ENCODE peak calls at places on chromosomes 4 and X, in ten cellular contexts. S is GM12878, G is stomach, Z is upper lobe of left lung, F is K562, C is suprapubic skin, U is transverse colon, M is sigmoid colon, J is ovary, Q is A549. O is an unnamed sample. For H3K9me3, the result is how much of the 10 kb centered on the place peaks cover.

GRCh38 chr4:25425361-25425760 is 48.3 kb downstream of the ANAPC4 start:
- DNase-seq in Z (no peak), F (no peak), J (no peak), C (no peak), S (no peak), G (no peak), Q (no peak), U (no peak), M (no peak), O (no peak)

GRCh38 chr4:86670739-86671138 is 76.6 kb downstream of the PTPN13 start:
- DNase-seq in S (no peak), Q (no peak), U (no peak), Z (no peak), G (no peak), M (no peak), F (no peak), J (no peak), C (no peak), O (no peak)

GRCh38 chr4:99356992-99357391 is 4.4 kb upstream of the ADH1C start:
- DNase-seq in G (no peak), J (no peak), S (no peak), Z (no peak), F (no peak), C (no peak), Q (no peak), M (no peak), U (no peak), O (no peak)

GRCh38 chrX:72100051-72100755 is 31.5 kb downstream of the RTL5 start:
- DNase-seq in Q (no peak), G (no peak), U (no peak), M (no peak), F (no peak), C (no peak), J (no peak), Z (no peak), S (no peak), O (no peak)

GRCh38 chr4:128386761-128387599 is 99.4 kb upstream of the PGRMC2 start:
- DNase-seq in C (peak), F (peak), Q (peak), Z (peak), G (peak), U (peak), J (peak), S (no peak), M (peak), O (peak)

GRCh38 chr4:77092832-77093800 is 17.3 kb upstream of the CCNI start:
- DNase-seq in Z (no peak), Q (no peak), M (no peak), U (no peak), G (no peak), F (no peak), C (no peak), J (no peak), S (no peak), O (no peak)

GRCh38 chr4:7261174-7261573 is 68.8 kb downstream of the SORCS2 start:
- DNase-seq in J (no peak), U (no peak), F (no peak), Q (no peak), Z (no peak), C (no peak), S (no peak), G (no peak), M (no peak), O (no peak)

GRCh38 chrX:131477498-131477897 is 66.4 kb upstream of the OR13H1 start:
- DNase-seq in J (no peak), G (no peak), Z (no peak), U (no peak), F (no peak), S (no peak), Q (no peak), C (no peak), M (no peak), O (no peak)

GRCh38 chr4:57243071-57243470 is 132.9 kb upstream of the IGFBP7 start:
- DNase-seq in J (no peak), U (no peak), C (no peak), S (no peak), M (no peak), F (no peak), Q (no peak), G (no peak), Z (no peak), O (no peak)

GRCh38 chr4:71229477-71230257 is 109.2 kb upstream of the SLC4A4 start:
- DNase-seq in Q (peak), S (no peak), J (no peak), U (peak), M (no peak), C (no peak), Z (no peak), F (peak), G (peak), O (no peak)

GRCh38 chr4:150699599-150699998 is 117.6 kb downstream of the MAB21L2 start:
- DNase-seq in M (no peak), J (no peak), Q (no peak), F (no peak), U (no peak), Z (no peak), G (no peak), C (no peak), S (no peak), O (no peak)

GRCh38 chrX:42976729-42977366 is 198.9 kb upstream of the PPP1R2C start:
- DNase-seq in Z (no peak), S (no peak), Q (no peak), M (no peak), U (no peak), F (peak), C (no peak), J (no peak), G (peak), O (no peak)

GRCh38 chr4:88659061-88659889 is 38.4 kb downstream of the NAP1L5 start:
- DNase-seq in Q (peak), F (peak), G (peak), C (no peak), J (peak), Z (no peak), S (peak), U (peak), M (peak), O (peak)

GRCh38 chr4:100894339-100894870 is 376.6 kb upstream of the EMCN start:
- DNase-seq in S (no peak), C (no peak), J (no peak), F (no peak), M (no peak), G (no peak), Z (no peak), Q (no peak), U (no peak), O (no peak)

GRCh38 chr4:7444314-7444713 is 9.6 kb upstream of the PSAPL1 start:
- DNase-seq in U (no peak), G (no peak), S (no peak), Z (no peak), C (no peak), J (no peak), F (no peak), M (no peak), Q (no peak), O (no peak)

GRCh38 chr4:177380730-177381287 is 61.4 kb downstream of the AGA start:
- DNase-seq in F (peak), M (no peak), U (no peak), G (no peak), Q (peak), C (no peak), Z (peak), S (no peak), J (no peak), O (no peak)

DNA sequence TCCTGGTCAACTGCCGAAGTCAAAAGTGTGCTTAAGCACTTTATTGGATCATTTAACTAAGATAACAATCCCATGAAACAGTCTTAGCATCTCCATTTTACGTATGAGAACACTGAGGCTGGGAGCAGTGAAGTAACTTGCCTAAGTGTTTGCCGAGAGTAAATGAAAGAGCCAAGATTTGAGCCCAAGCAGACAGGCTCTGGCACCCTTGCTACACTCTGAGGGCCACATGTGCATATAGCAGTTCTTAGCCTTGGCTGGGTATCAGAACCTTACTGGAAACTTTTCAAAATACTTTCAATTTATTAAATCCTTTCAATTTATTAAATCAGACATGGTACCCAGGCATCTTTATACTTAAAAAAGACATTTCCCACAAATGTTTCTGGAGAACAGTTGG is 225.9 kb downstream of the NR3C2 start:
- DNase-seq in C (no peak), G (no peak), F (no peak), S (no peak), U (no peak), M (no peak), J (no peak), Z (no peak), Q (no peak), O (no peak)
- H3K27ac ChIP-seq in C (no peak), G (peak), F (no peak), S (no peak), U (peak), M (peak), J (no peak), Z (no peak), Q (no peak), O (no peak)

GRCh38 chr4:8739357-8739756 is 132.3 kb downstream of the HMX1 start:
- DNase-seq in C (no peak), F (no peak), S (no peak), J (no peak), U (no peak), G (no peak), M (peak), Z (no peak), Q (no peak), O (no peak)

GRCh38 chr4:8742546-8742945 is 129.1 kb downstream of the HMX1 start:
- DNase-seq in Q (no peak), G (no peak), S (no peak), F (no peak), C (no peak), M (peak), U (no peak), Z (no peak), J (no peak), O (no peak)

GRCh38 chr4:8741513-8742226 is 130.0 kb downstream of the HMX1 start:
- DNase-seq in M (peak), C (no peak), U (no peak), G (peak), Z (peak), J (no peak), S (no peak), F (no peak), Q (no peak), O (no peak)

GRCh38 chr4:8739820-8740665 is 131.6 kb downstream of the HMX1 start:
- DNase-seq in Z (peak), U (no peak), G (peak), C (no peak), J (no peak), M (peak), Q (no peak), F (no peak), S (no peak), O (no peak)

GRCh38 chr4:8740666-8741395 is 130.8 kb downstream of the HMX1 start:
- DNase-seq in J (no peak), C (no peak), Z (peak), G (peak), F (no peak), U (no peak), M (peak), Q (no peak), S (no peak), O (no peak)
- H3K9me3 ChIP-seq in J (under half), C (under half), Z (under half), G (under half), F (under half), U (under half), M (under half), Q (under half), S (under half), O (under half)

GRCh38 chrX:135345328-135345645 is 36.0 kb downstream of the ETDC start:
- DNase-seq in J (peak), Q (peak), G (peak), C (no peak), Z (no peak), M (peak), U (peak), S (no peak), F (peak), O (peak)

GRCh38 chrX:135340827-135341226 is 31.5 kb downstream of the ETDC start:
- DNase-seq in F (no peak), G (no peak), C (no peak), U (no peak), Z (no peak), J (no peak), S (no peak), Q (no peak), M (no peak), O (no peak)
- TF ChIP-seq EP300 in F (no peak), G (no peak), C (no peak), U (no peak), Z (no peak), J (no peak), S (no peak), Q (no peak), M (no peak), O (no peak)

GRCh38 chr4:48137766-48138349 is 3.8 kb upstream of the TXK start:
- DNase-seq in C (no peak), F (no peak), U (no peak), J (no peak), S (no peak), M (no peak), G (no peak), Q (no peak), Z (no peak), O (no peak)
- H3K27ac ChIP-seq in C (no peak), F (no peak), U (peak), J (no peak), S (peak), M (no peak), G (no peak), Q (no peak), Z (no peak), O (no peak)

DNA sequence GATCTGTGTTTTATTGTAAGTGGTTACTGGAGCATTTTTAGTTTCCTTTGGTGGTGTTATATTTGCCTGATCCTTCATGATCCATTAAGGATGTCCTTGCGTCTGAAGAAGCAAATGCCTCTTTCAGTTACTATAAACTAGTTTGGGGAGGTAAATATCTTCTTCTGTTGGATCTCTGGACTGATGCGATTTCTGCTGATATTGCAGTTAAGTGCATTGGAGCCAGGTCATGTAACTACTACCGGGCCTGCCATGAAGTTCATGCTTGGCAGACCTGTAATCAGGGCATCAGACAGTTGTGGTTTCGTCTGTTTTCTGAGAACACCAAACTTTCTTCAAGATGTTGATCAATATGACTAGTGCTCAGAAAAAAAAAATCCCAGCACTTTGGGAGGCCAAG is 22.9 kb downstream of the ZNF718 start:
- DNase-seq in M (no peak), Z (no peak), C (no peak), U (no peak), G (no peak), S (no peak), Q (no peak), F (no peak), J (no peak), O (no peak)
- H3K9me3 ChIP-seq in M (under half), Z (half or more), C (half or more), U (half or more), G (half or more), S (under half), Q (under half), F (under half), J (under half), O (under half)

O was measured in tibial nerve.